ENCODE peak calls at places on chromosomes 12 and 14, in ten cellular contexts. E is stimulated activated CD8-positive, alpha-beta memory T cell treated with anti-CD3 and anti-CD28 coated beads, Interleukin-15, amount 100 ng/mL, for 1 hour; F is T-helper 1 cell; K is cerebellum; M is AG08396; V is NCI-H774; P is T-helper 2 cell; X is BJ; T is mammary epithelial cell; W is posterior cingulate gyrus. C is an unnamed sample.

GRCh38 chr14:21978184-21978998 is 304.8 kb upstream of the OR4E1 start:
- DNase-seq in E (no peak), F (peak), K (no peak), M (peak), V (no peak), P (no peak), X (no peak), T (peak), W (no peak), C (peak)

GRCh38 chr12:54419088-54419887 is at the start of gene ITGA5:
- DNase-seq in E (peak), F (no peak), K (no peak), M (peak), V (no peak), P (peak), X (no peak), T (peak), W (peak), C (peak)

GRCh38 chr12:111557271-111558106 is 41.6 kb downstream of the ATXN2 start:
- DNase-seq in E (no peak), F (no peak), K (no peak), M (no peak), V (no peak), P (no peak), X (peak), T (peak), W (no peak), C (no peak)

GRCh38 chr14:54700717-54701116 is 133.8 kb downstream of the SAMD4A start:
- DNase-seq in E (no peak), F (peak), K (no peak), M (no peak), V (no peak), P (no peak), X (no peak), T (no peak), W (no peak), C (no peak)

GRCh38 chr14:57501039-57501557 is 7.4 kb upstream of the CCDC198 start:
- DNase-seq in E (no peak), F (no peak), K (no peak), M (no peak), V (no peak), P (no peak), X (no peak), T (peak), W (no peak), C (no peak)

GRCh38 chr14:20379743-20380142 is 33.6 kb downstream of the TEP1 start:
- DNase-seq in E (no peak), F (no peak), K (no peak), M (no peak), V (no peak), P (no peak), X (no peak), T (no peak), W (no peak), C (no peak)

GRCh38 chr12:101946233-101946611 is 68.8 kb downstream of the DRAM1 start:
- DNase-seq in E (no peak), F (peak), K (no peak), M (no peak), V (no peak), P (no peak), X (no peak), T (no peak), W (no peak), C (no peak)

GRCh38 chr12:12718853-12719252 is 1.7 kb downstream of the CDKN1B start:
- DNase-seq in E (no peak), F (peak), K (no peak), M (peak), V (no peak), P (no peak), X (no peak), T (peak), W (no peak), C (no peak)

GRCh38 chr12:2958432-2959193 is 584 bp upstream of the TEAD4 start:
- DNase-seq in E (no peak), F (no peak), K (no peak), M (peak), V (peak), P (no peak), X (no peak), T (peak), W (no peak), C (peak)

GRCh38 chr12:42162940-42163339 is 18.3 kb upstream of the GXYLT1 start:
- DNase-seq in E (no peak), F (no peak), K (no peak), M (no peak), V (no peak), P (no peak), X (no peak), T (no peak), W (no peak), C (no peak)

GRCh38 chr12:119578112-119578511 is 15.5 kb upstream of the TMEM233 start:
- DNase-seq in E (no peak), F (no peak), K (no peak), M (no peak), V (no peak), P (no peak), X (no peak), T (peak), W (no peak), C (no peak)

GRCh38 chr14:95829321-95829720 is 47.3 kb upstream of the TUNAR start:
- DNase-seq in E (no peak), F (no peak), K (no peak), M (no peak), V (no peak), P (no peak), X (no peak), T (no peak), W (no peak), C (no peak)